ENCODE peak calls at places on chromosome 1, in six cellular contexts. F, Q, C, W, Z and L are unnamed samples.

GRCh38 chr1:47337350-47337749 is 3.8 kb downstream of the CMPK1 start:
- DNase-seq in F (no peak), Q (no peak), Z (no peak), C (no peak), W (no peak), L (no peak)

GRCh38 chr1:204407314-204407971 is 4.2 kb downstream of the PPP1R15B start:
- DNase-seq in F (no peak), Z (no peak), C (peak; percentile 30), Q (no peak), W (no peak), L (no peak)

GRCh38 chr1:10667815-10668214 is 128.6 kb downstream of the CASZ1 start:
- DNase-seq in F (no peak), Q (no peak), W (no peak), Z (no peak), C (no peak), L (no peak)

GRCh38 chr1:181221078-181221477 is 132.6 kb downstream of the IER5 start:
- DNase-seq in F (no peak), Q (no peak), W (no peak), C (no peak), Z (no peak), L (no peak)

GRCh38 chr1:56409112-56409691 is 170.2 kb downstream of the PLPP3 start:
- DNase-seq in Q (no peak), F (no peak), C (no peak), Z (peak; percentile 75), W (peak; percentile 82), L (no peak)

GRCh38 chr1:59029768-59030167 is 245.9 kb upstream of the JUN start:
- DNase-seq in Z (peak; percentile 50), C (no peak), F (no peak), Q (no peak), W (no peak), L (no peak)

GRCh38 chr1:94543893-94544635 is 2.5 kb upstream of the F3 start:
- DNase-seq in Q (no peak), F (no peak), W (no peak), C (peak; percentile 84), Z (no peak), L (no peak)

GRCh38 chr1:184838374-184838995 is 83.8 kb upstream of the EDEM3 start:
- DNase-seq in Z (peak; percentile 50), C (peak; percentile 99), W (no peak), F (peak; percentile 73), Q (no peak), L (no peak)

GRCh38 chr1:108639899-108640560 is 20.9 kb downstream of the HENMT1 start:
- DNase-seq in Q (no peak), Z (no peak), W (no peak), C (no peak), F (no peak), L (no peak)

GRCh38 chr1:9878421-9878820 is 31.6 kb downstream of the CTNNBIP1 start:
- DNase-seq in Q (no peak), C (no peak), Z (no peak), F (no peak), W (no peak), L (no peak)

GRCh38 chr1:172383541-172383940 is 36.9 kb upstream of the C1orf105 start:
- DNase-seq in C (peak; percentile 75), F (no peak), Z (no peak), Q (no peak), W (no peak), L (no peak)

GRCh38 chr1:2999571-2999970 is 21.7 kb upstream of the ACTRT2 start:
- DNase-seq in F (no peak), W (no peak), Q (no peak), C (no peak), Z (no peak), L (no peak)

GRCh38 chr1:106515375-106515774 is 541.1 kb upstream of the PRMT6 start:
- DNase-seq in F (no peak), Q (no peak), W (no peak), C (no peak), Z (no peak), L (no peak)

GRCh38 chr1:47212636-47213229 is 19.3 kb downstream of the TAL1 start:
- DNase-seq in Q (no peak), C (no peak), F (no peak), W (peak; percentile 38), Z (no peak), L (no peak)

GRCh38 chr1:5997316-5997715 is 5.1 kb upstream of the NPHP4 start:
- DNase-seq in Q (no peak), Z (no peak), F (no peak), W (no peak), C (no peak), L (no peak)

GRCh38 chr1:37794372-37795339 is 1.0 kb downstream of the MANEAL start:
- DNase-seq in C (no peak), F (no peak), Z (no peak), W (peak; percentile 62), Q (no peak), L (no peak)

GRCh38 chr1:171480035-171480434 is 5.3 kb upstream of the PRRC2C start:
- DNase-seq in W (no peak), Z (no peak), C (no peak), F (no peak), Q (no peak), L (no peak)

GRCh38 chr1:42173155-42173933 is 8.8 kb upstream of the GUCA2A start:
- DNase-seq in W (peak; percentile 93), F (peak; percentile 49), C (peak; percentile 55), Z (peak; percentile 58), Q (peak; percentile 58), L (peak; percentile 80)

GRCh38 chr1:1293618-1294249 is 13.5 kb downstream of the SCNN1D start:
- DNase-seq in Q (peak; percentile 31), Z (no peak), F (no peak), C (no peak), W (peak; percentile 94), L (no peak)

GRCh38 chr1:154418062-154418897 is 13.1 kb downstream of the IL6R start:
- DNase-seq in W (peak; percentile 43), Q (peak; percentile 47), Z (peak; percentile 100), C (no peak), F (peak; percentile 95), L (no peak)

GRCh38 chr1:198042168-198042567 is 114.6 kb upstream of the NEK7 start:
- DNase-seq in Q (no peak), C (no peak), W (no peak), F (no peak), Z (no peak), L (no peak)

GRCh38 chr1:4090556-4090955 is 190.5 kb upstream of the C1orf174 start:
- DNase-seq in W (no peak), F (no peak), C (no peak), Z (no peak), Q (no peak), L (no peak)

GRCh38 chr1:193213998-193214397 is 27.6 kb upstream of the B3GALT2 start:
- DNase-seq in W (no peak), C (no peak), Q (no peak), Z (no peak), F (no peak), L (no peak)

GRCh38 chr1:212315907-212316306 is 30.7 kb downstream of the PPP2R5A start:
- DNase-seq in C (peak; percentile 41), W (peak; percentile 89), Z (peak; percentile 34), F (no peak), Q (no peak), L (no peak)

GRCh38 chr1:55631508-55631907 is 416.3 kb upstream of the USP24 start:
- DNase-seq in W (no peak), C (peak; percentile 79), F (no peak), Z (no peak), Q (no peak), L (no peak)

GRCh38 chr1:109482796-109483638 is 688 bp upstream of the ATXN7L2 start:
- DNase-seq in Z (no peak), C (peak; percentile 35), W (no peak), F (no peak), Q (peak; percentile 73), L (no peak)

GRCh38 chr1:67532452-67533216 is 102.4 kb upstream of the SERBP1 start:
- DNase-seq in Z (peak; percentile 82), Q (peak; percentile 41), W (peak; percentile 75), F (peak; percentile 54), C (peak; percentile 83), L (peak; percentile 22)

GRCh38 chr1:44029260-44029910 is 1.9 kb downstream of the SLC6A9 start:
- DNase-seq in Z (no peak), W (no peak), F (peak; percentile 15), C (peak; percentile 50), Q (peak; percentile 30), L (no peak)

GRCh38 chr1:19739628-19740027 is 60.1 kb downstream of the TMCO4 start:
- DNase-seq in Z (peak; percentile 80), C (no peak), W (no peak), Q (no peak), F (no peak), L (no peak)

DNA sequence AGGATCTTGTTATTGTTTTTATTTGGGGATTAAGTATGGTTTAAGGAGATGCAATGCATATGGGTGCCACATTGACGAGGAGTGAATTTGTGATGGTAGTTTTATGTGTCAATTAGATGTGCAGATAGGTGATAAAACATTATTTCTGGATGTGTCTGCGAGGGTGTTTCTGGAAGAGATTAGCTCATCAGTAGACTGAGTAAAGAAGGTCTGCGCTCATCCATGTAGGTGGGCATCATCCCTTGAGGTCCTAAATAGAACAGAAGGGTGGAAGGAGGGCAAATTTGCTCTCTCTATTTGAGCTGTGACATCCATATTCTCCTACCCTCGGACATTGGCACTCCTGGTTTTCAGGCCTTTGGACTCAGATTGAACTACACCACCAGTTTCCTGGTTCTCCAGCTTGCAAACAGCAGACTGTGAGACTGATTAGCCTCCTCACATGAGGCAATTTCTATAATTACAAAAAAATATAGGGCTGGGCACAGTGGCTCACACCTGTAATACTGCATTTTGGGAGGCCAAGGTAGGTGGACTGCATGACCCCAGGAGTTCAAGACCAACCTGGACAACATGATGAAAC is 118.2 kb upstream of the ZNF678 start:
- DNase-seq in F (no peak), Z (peak; percentile 73), W (no peak), C (no peak), Q (no peak), L (no peak)
- H3K36me3 ChIP-seq in F (no peaks in the 10 kb centered on the region), Z (no peaks in the 10 kb centered on the region), W (no peaks in the 10 kb centered on the region), C (no peaks in the 10 kb centered on the region), Q (no peaks in the 10 kb centered on the region), L (no peaks in the 10 kb centered on the region)

GRCh38 chr1:13733705-13734104 is 33.7 kb downstream of the PRDM2 start:
- DNase-seq in W (no peak), Z (no peak), C (peak; percentile 41), Q (no peak), F (no peak), L (no peak)
- H3K36me3 ChIP-seq in W (no peaks in the 10 kb centered on the region), Z (no peaks in the 10 kb centered on the region), C (no peaks in the 10 kb centered on the region), Q (no peaks in the 10 kb centered on the region), F (no peaks in the 10 kb centered on the region), L (no peaks in the 10 kb centered on the region)

GRCh38 chr1:151577173-151577572 is 34.7 kb upstream of the SNX27 start:
- DNase-seq in C (no peak), W (no peak), F (no peak), Q (no peak), Z (no peak), L (no peak)
- H3K36me3 ChIP-seq in C (peaks cover 25% of the 10 kb centered on the region), W (peaks cover 88% of the 10 kb centered on the region), F (peaks cover 4% of the 10 kb centered on the region), Q (no peaks in the 10 kb centered on the region), Z (peaks cover 3% of the 10 kb centered on the region), L (peaks cover 29% of the 10 kb centered on the region)

DNA sequence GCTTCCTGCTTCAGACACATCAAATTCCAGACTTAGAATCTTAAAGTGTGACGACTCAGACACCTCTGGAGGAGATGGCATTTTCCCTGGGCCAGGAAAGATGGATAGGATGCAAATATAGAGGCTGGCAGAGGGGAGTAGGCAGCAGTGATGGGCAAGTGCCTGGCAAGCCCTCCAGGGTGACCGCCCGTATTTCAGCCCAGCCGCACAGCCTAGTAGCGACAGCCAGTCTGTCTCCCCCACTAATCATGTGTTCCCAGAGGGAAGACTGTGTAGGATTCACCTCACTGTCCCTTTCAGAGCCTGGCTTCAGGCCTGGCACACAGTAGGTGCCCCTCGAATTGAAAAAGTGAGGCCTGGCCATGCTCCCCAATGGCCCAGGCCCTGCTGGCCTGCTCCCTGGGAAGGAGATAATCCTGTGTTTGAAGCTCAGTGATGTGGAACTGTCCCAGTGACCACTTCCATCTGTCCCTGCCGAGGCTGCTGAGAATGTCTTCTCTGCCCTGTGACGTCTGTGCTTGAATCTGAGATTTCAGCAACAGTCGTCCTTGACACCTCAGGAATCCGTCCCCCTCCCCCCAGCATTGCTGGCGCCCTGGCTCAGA is 41.3 kb upstream of the MAGOH start:
- DNase-seq in Q (no peak), F (no peak), Z (no peak), C (no peak), W (no peak), L (no peak)
- H3K36me3 ChIP-seq in Q (no peaks in the 10 kb centered on the region), F (no peaks in the 10 kb centered on the region), Z (no peaks in the 10 kb centered on the region), C (no peaks in the 10 kb centered on the region), W (peaks cover 21% of the 10 kb centered on the region), L (no peaks in the 10 kb centered on the region)